ENCODE peak calls at places on chromosomes 11 and 22, in ten cellular contexts. One of them, this sample, is unnamed.

GRCh38 chr11:69218946-69219720 is 63.4 kb downstream of the SMIM38 start:
- DNase-seq in T-helper 2 cell: no peak
- DNase-seq in A172: no peak
- DNase-seq in NCI-H1930: no peak
- DNase-seq in dorsolateral prefrontal cortex: no peak
- DNase-seq in SW 1271: no peak
- DNase-seq in D341Med: no peak
- DNase-seq in stimulated activated CD4-positive, alpha-beta T cell treated with anti-CD3 and anti-CD28 coated beads, Interleukin-4, amount 100 ng/mL, for 24 hours: no peak
- DNase-seq in effector CD4-positive, alpha-beta T cell: no peak
- DNase-seq in NCI-H2029: no peak
- DNase-seq in this sample: no peak

GRCh38 chr11:46455816-46456215 is 64.2 kb upstream of the CHRM4 start:
- DNase-seq in T-helper 2 cell: no peak
- DNase-seq in A172: no peak
- DNase-seq in NCI-H1930: peak; percentile 30
- DNase-seq in dorsolateral prefrontal cortex: no peak
- DNase-seq in SW 1271: no peak
- DNase-seq in D341Med: no peak
- DNase-seq in stimulated activated CD4-positive, alpha-beta T cell treated with anti-CD3 and anti-CD28 coated beads, Interleukin-4, amount 100 ng/mL, for 24 hours: no peak
- DNase-seq in effector CD4-positive, alpha-beta T cell: no peak
- DNase-seq in NCI-H2029: no peak
- DNase-seq in this sample: no peak

GRCh38 chr11:118047749-118048148 is 29.1 kb upstream of the TMPRSS4 start:
- DNase-seq in T-helper 2 cell: no peak
- DNase-seq in A172: no peak
- DNase-seq in NCI-H1930: no peak
- DNase-seq in dorsolateral prefrontal cortex: no peak
- DNase-seq in SW 1271: no peak
- DNase-seq in D341Med: no peak
- DNase-seq in stimulated activated CD4-positive, alpha-beta T cell treated with anti-CD3 and anti-CD28 coated beads, Interleukin-4, amount 100 ng/mL, for 24 hours: no peak
- DNase-seq in effector CD4-positive, alpha-beta T cell: no peak
- DNase-seq in NCI-H2029: no peak
- DNase-seq in this sample: no peak

GRCh38 chr22:37021710-37022482 is 2.4 kb downstream of the MPST start:
- DNase-seq in T-helper 2 cell: peak; percentile 71
- DNase-seq in A172: no peak
- DNase-seq in NCI-H1930: peak; percentile 33
- DNase-seq in dorsolateral prefrontal cortex: no peak
- DNase-seq in SW 1271: no peak
- DNase-seq in D341Med: peak; percentile 74
- DNase-seq in stimulated activated CD4-positive, alpha-beta T cell treated with anti-CD3 and anti-CD28 coated beads, Interleukin-4, amount 100 ng/mL, for 24 hours: peak; percentile 51
- DNase-seq in effector CD4-positive, alpha-beta T cell: peak; percentile 48
- DNase-seq in NCI-H2029: no peak
- DNase-seq in this sample: no peak

GRCh38 chr11:31492320-31492913 is 17.0 kb downstream of the IMMP1L start:
- DNase-seq in T-helper 2 cell: no peak
- DNase-seq in A172: no peak
- DNase-seq in NCI-H1930: no peak
- DNase-seq in dorsolateral prefrontal cortex: no peak
- DNase-seq in SW 1271: no peak
- DNase-seq in D341Med: no peak
- DNase-seq in stimulated activated CD4-positive, alpha-beta T cell treated with anti-CD3 and anti-CD28 coated beads, Interleukin-4, amount 100 ng/mL, for 24 hours: no peak
- DNase-seq in effector CD4-positive, alpha-beta T cell: no peak
- DNase-seq in NCI-H2029: no peak
- DNase-seq in this sample: peak; percentile 74

GRCh38 chr11:87437844-87438223 is 400.1 kb downstream of the TMEM135 start:
- DNase-seq in T-helper 2 cell: no peak
- DNase-seq in A172: peak; percentile 74
- DNase-seq in NCI-H1930: no peak
- DNase-seq in dorsolateral prefrontal cortex: no peak
- DNase-seq in SW 1271: peak; percentile 65
- DNase-seq in D341Med: no peak
- DNase-seq in stimulated activated CD4-positive, alpha-beta T cell treated with anti-CD3 and anti-CD28 coated beads, Interleukin-4, amount 100 ng/mL, for 24 hours: no peak
- DNase-seq in effector CD4-positive, alpha-beta T cell: no peak
- DNase-seq in NCI-H2029: no peak
- DNase-seq in this sample: no peak

GRCh38 chr11:67440229-67441081 is 2.8 kb downstream of the CORO1B start:
- DNase-seq in T-helper 2 cell: peak; percentile 63
- DNase-seq in A172: no peak
- DNase-seq in NCI-H1930: no peak
- DNase-seq in dorsolateral prefrontal cortex: no peak
- DNase-seq in SW 1271: no peak
- DNase-seq in D341Med: no peak
- DNase-seq in stimulated activated CD4-positive, alpha-beta T cell treated with anti-CD3 and anti-CD28 coated beads, Interleukin-4, amount 100 ng/mL, for 24 hours: no peak
- DNase-seq in effector CD4-positive, alpha-beta T cell: no peak
- DNase-seq in NCI-H2029: no peak
- DNase-seq in this sample: no peak

GRCh38 chr11:119433369-119433749 is 10.4 kb upstream of the THY1 start:
- DNase-seq in T-helper 2 cell: no peak
- DNase-seq in A172: peak; percentile 58
- DNase-seq in NCI-H1930: no peak
- DNase-seq in dorsolateral prefrontal cortex: no peak
- DNase-seq in SW 1271: no peak
- DNase-seq in D341Med: no peak
- DNase-seq in stimulated activated CD4-positive, alpha-beta T cell treated with anti-CD3 and anti-CD28 coated beads, Interleukin-4, amount 100 ng/mL, for 24 hours: no peak
- DNase-seq in effector CD4-positive, alpha-beta T cell: no peak
- DNase-seq in NCI-H2029: no peak
- DNase-seq in this sample: peak; percentile 46

GRCh38 chr11:122085264-122085663 is 30.8 kb downstream of the BLID start:
- DNase-seq in T-helper 2 cell: no peak
- DNase-seq in A172: peak; percentile 70
- DNase-seq in NCI-H1930: no peak
- DNase-seq in dorsolateral prefrontal cortex: no peak
- DNase-seq in SW 1271: no peak
- DNase-seq in D341Med: no peak
- DNase-seq in stimulated activated CD4-positive, alpha-beta T cell treated with anti-CD3 and anti-CD28 coated beads, Interleukin-4, amount 100 ng/mL, for 24 hours: no peak
- DNase-seq in effector CD4-positive, alpha-beta T cell: no peak
- DNase-seq in NCI-H2029: no peak
- DNase-seq in this sample: peak; percentile 88

GRCh38 chr11:113114452-113115027 is 153.3 kb downstream of the NCAM1 start:
- DNase-seq in T-helper 2 cell: peak; percentile 10
- DNase-seq in A172: peak; percentile 35
- DNase-seq in NCI-H1930: peak; percentile 45
- DNase-seq in dorsolateral prefrontal cortex: peak; percentile 84
- DNase-seq in SW 1271: peak; percentile 24
- DNase-seq in D341Med: peak; percentile 67
- DNase-seq in stimulated activated CD4-positive, alpha-beta T cell treated with anti-CD3 and anti-CD28 coated beads, Interleukin-4, amount 100 ng/mL, for 24 hours: no peak
- DNase-seq in effector CD4-positive, alpha-beta T cell: no peak
- DNase-seq in NCI-H2029: peak; percentile 52
- DNase-seq in this sample: peak; percentile 30

GRCh38 chr11:12109591-12110196 is 696 bp upstream of the MICAL2 start:
- DNase-seq in T-helper 2 cell: peak; percentile 70
- DNase-seq in A172: no peak
- DNase-seq in NCI-H1930: no peak
- DNase-seq in dorsolateral prefrontal cortex: no peak
- DNase-seq in SW 1271: no peak
- DNase-seq in D341Med: no peak
- DNase-seq in stimulated activated CD4-positive, alpha-beta T cell treated with anti-CD3 and anti-CD28 coated beads, Interleukin-4, amount 100 ng/mL, for 24 hours: no peak
- DNase-seq in effector CD4-positive, alpha-beta T cell: no peak
- DNase-seq in NCI-H2029: no peak
- DNase-seq in this sample: no peak

GRCh38 chr11:17747131-17747955 is 12.8 kb downstream of the KCNC1 start:
- DNase-seq in T-helper 2 cell: no peak
- DNase-seq in A172: peak; percentile 32
- DNase-seq in NCI-H1930: no peak
- DNase-seq in dorsolateral prefrontal cortex: no peak
- DNase-seq in SW 1271: no peak
- DNase-seq in D341Med: no peak
- DNase-seq in stimulated activated CD4-positive, alpha-beta T cell treated with anti-CD3 and anti-CD28 coated beads, Interleukin-4, amount 100 ng/mL, for 24 hours: no peak
- DNase-seq in effector CD4-positive, alpha-beta T cell: no peak
- DNase-seq in NCI-H2029: no peak
- DNase-seq in this sample: no peak

GRCh38 chr22:26669060-26669481 is 11.7 kb downstream of the MIAT start:
- DNase-seq in T-helper 2 cell: no peak
- DNase-seq in A172: peak; percentile 19
- DNase-seq in NCI-H1930: no peak
- DNase-seq in dorsolateral prefrontal cortex: no peak
- DNase-seq in SW 1271: no peak
- DNase-seq in D341Med: peak; percentile 54
- DNase-seq in stimulated activated CD4-positive, alpha-beta T cell treated with anti-CD3 and anti-CD28 coated beads, Interleukin-4, amount 100 ng/mL, for 24 hours: no peak
- DNase-seq in effector CD4-positive, alpha-beta T cell: no peak
- DNase-seq in NCI-H2029: no peak
- DNase-seq in this sample: no peak

GRCh38 chr22:43473031-43473430 is 61.2 kb downstream of the MPPED1 start:
- DNase-seq in T-helper 2 cell: no peak
- DNase-seq in A172: no peak
- DNase-seq in NCI-H1930: no peak
- DNase-seq in dorsolateral prefrontal cortex: no peak
- DNase-seq in SW 1271: no peak
- DNase-seq in D341Med: no peak
- DNase-seq in stimulated activated CD4-positive, alpha-beta T cell treated with anti-CD3 and anti-CD28 coated beads, Interleukin-4, amount 100 ng/mL, for 24 hours: no peak
- DNase-seq in effector CD4-positive, alpha-beta T cell: no peak
- DNase-seq in NCI-H2029: no peak
- DNase-seq in this sample: no peak

GRCh38 chr22:40022536-40023225 is 27.9 kb downstream of the FAM83F start:
- DNase-seq in T-helper 2 cell: no peak
- DNase-seq in A172: no peak
- DNase-seq in NCI-H1930: no peak
- DNase-seq in dorsolateral prefrontal cortex: no peak
- DNase-seq in SW 1271: no peak
- DNase-seq in D341Med: no peak
- DNase-seq in stimulated activated CD4-positive, alpha-beta T cell treated with anti-CD3 and anti-CD28 coated beads, Interleukin-4, amount 100 ng/mL, for 24 hours: no peak
- DNase-seq in effector CD4-positive, alpha-beta T cell: no peak
- DNase-seq in NCI-H2029: no peak
- DNase-seq in this sample: no peak

GRCh38 chr11:108148549-108148948 is 27.2 kb downstream of the ACAT1 start:
- DNase-seq in T-helper 2 cell: no peak
- DNase-seq in A172: no peak
- DNase-seq in NCI-H1930: no peak
- DNase-seq in dorsolateral prefrontal cortex: no peak
- DNase-seq in SW 1271: no peak
- DNase-seq in D341Med: no peak
- DNase-seq in stimulated activated CD4-positive, alpha-beta T cell treated with anti-CD3 and anti-CD28 coated beads, Interleukin-4, amount 100 ng/mL, for 24 hours: no peak
- DNase-seq in effector CD4-positive, alpha-beta T cell: no peak
- DNase-seq in NCI-H2029: no peak
- DNase-seq in this sample: no peak

GRCh38 chr11:1780700-1781592 is 17.2 kb upstream of the CTSD start:
- DNase-seq in T-helper 2 cell: no peak
- DNase-seq in A172: no peak
- DNase-seq in NCI-H1930: no peak
- DNase-seq in dorsolateral prefrontal cortex: no peak
- DNase-seq in SW 1271: no peak
- DNase-seq in D341Med: peak; percentile 28
- DNase-seq in stimulated activated CD4-positive, alpha-beta T cell treated with anti-CD3 and anti-CD28 coated beads, Interleukin-4, amount 100 ng/mL, for 24 hours: no peak
- DNase-seq in effector CD4-positive, alpha-beta T cell: no peak
- DNase-seq in NCI-H2029: no peak
- DNase-seq in this sample: no peak

GRCh38 chr22:45932066-45932465 is 44.9 kb downstream of the WNT7B start:
- DNase-seq in T-helper 2 cell: no peak
- DNase-seq in A172: peak; percentile 38
- DNase-seq in NCI-H1930: no peak
- DNase-seq in dorsolateral prefrontal cortex: no peak
- DNase-seq in SW 1271: no peak
- DNase-seq in D341Med: no peak
- DNase-seq in stimulated activated CD4-positive, alpha-beta T cell treated with anti-CD3 and anti-CD28 coated beads, Interleukin-4, amount 100 ng/mL, for 24 hours: no peak
- DNase-seq in effector CD4-positive, alpha-beta T cell: no peak
- DNase-seq in NCI-H2029: no peak
- DNase-seq in this sample: peak; percentile 24

GRCh38 chr22:35611200-35611890 is 5.8 kb downstream of the MB start:
- DNase-seq in T-helper 2 cell: no peak
- DNase-seq in A172: no peak
- DNase-seq in NCI-H1930: no peak
- DNase-seq in dorsolateral prefrontal cortex: no peak
- DNase-seq in SW 1271: no peak
- DNase-seq in D341Med: no peak
- DNase-seq in stimulated activated CD4-positive, alpha-beta T cell treated with anti-CD3 and anti-CD28 coated beads, Interleukin-4, amount 100 ng/mL, for 24 hours: no peak
- DNase-seq in effector CD4-positive, alpha-beta T cell: no peak
- DNase-seq in NCI-H2029: no peak
- DNase-seq in this sample: no peak

GRCh38 chr11:45021001-45021400 is 70.3 kb upstream of the TP53I11 start:
- DNase-seq in T-helper 2 cell: no peak
- DNase-seq in A172: no peak
- DNase-seq in NCI-H1930: no peak
- DNase-seq in dorsolateral prefrontal cortex: no peak
- DNase-seq in SW 1271: no peak
- DNase-seq in D341Med: no peak
- DNase-seq in stimulated activated CD4-positive, alpha-beta T cell treated with anti-CD3 and anti-CD28 coated beads, Interleukin-4, amount 100 ng/mL, for 24 hours: no peak
- DNase-seq in effector CD4-positive, alpha-beta T cell: no peak
- DNase-seq in NCI-H2029: no peak
- DNase-seq in this sample: no peak

GRCh38 chr11:45021692-45022130 is 71.0 kb upstream of the TP53I11 start:
- DNase-seq in T-helper 2 cell: no peak
- DNase-seq in A172: no peak
- DNase-seq in NCI-H1930: peak; percentile 26
- DNase-seq in dorsolateral prefrontal cortex: no peak
- DNase-seq in SW 1271: no peak
- DNase-seq in D341Med: peak; percentile 75
- DNase-seq in stimulated activated CD4-positive, alpha-beta T cell treated with anti-CD3 and anti-CD28 coated beads, Interleukin-4, amount 100 ng/mL, for 24 hours: no peak
- DNase-seq in effector CD4-positive, alpha-beta T cell: no peak
- DNase-seq in NCI-H2029: peak; percentile 13
- DNase-seq in this sample: peak; percentile 94

GRCh38 chr11:64802370-64803162 is 448 bp downstream of the MAP4K2 start:
- DNase-seq in T-helper 2 cell: peak; percentile 48
- DNase-seq in A172: no peak
- DNase-seq in NCI-H1930: no peak
- DNase-seq in dorsolateral prefrontal cortex: no peak
- DNase-seq in SW 1271: no peak
- DNase-seq in D341Med: no peak
- DNase-seq in stimulated activated CD4-positive, alpha-beta T cell treated with anti-CD3 and anti-CD28 coated beads, Interleukin-4, amount 100 ng/mL, for 24 hours: peak; percentile 47
- DNase-seq in effector CD4-positive, alpha-beta T cell: peak; percentile 24
- DNase-seq in NCI-H2029: no peak
- DNase-seq in this sample: no peak

GRCh38 chr11:121476379-121477032 is 23.7 kb upstream of the SORL1-AS1 start:
- DNase-seq in T-helper 2 cell: no peak
- DNase-seq in A172: no peak
- DNase-seq in NCI-H1930: peak; percentile 70
- DNase-seq in dorsolateral prefrontal cortex: no peak
- DNase-seq in SW 1271: no peak
- DNase-seq in D341Med: no peak
- DNase-seq in stimulated activated CD4-positive, alpha-beta T cell treated with anti-CD3 and anti-CD28 coated beads, Interleukin-4, amount 100 ng/mL, for 24 hours: no peak
- DNase-seq in effector CD4-positive, alpha-beta T cell: no peak
- DNase-seq in NCI-H2029: peak; percentile 94
- DNase-seq in this sample: no peak

GRCh38 chr11:96967616-96968015 is 577.8 kb downstream of the JRKL start:
- DNase-seq in T-helper 2 cell: no peak
- DNase-seq in A172: no peak
- DNase-seq in NCI-H1930: no peak
- DNase-seq in dorsolateral prefrontal cortex: no peak
- DNase-seq in SW 1271: no peak
- DNase-seq in D341Med: no peak
- DNase-seq in stimulated activated CD4-positive, alpha-beta T cell treated with anti-CD3 and anti-CD28 coated beads, Interleukin-4, amount 100 ng/mL, for 24 hours: no peak
- DNase-seq in effector CD4-positive, alpha-beta T cell: no peak
- DNase-seq in NCI-H2029: no peak
- DNase-seq in this sample: no peak

GRCh38 chr11:35274909-35275807 is 136.2 kb downstream of the CD44 start:
- DNase-seq in T-helper 2 cell: no peak
- DNase-seq in A172: peak; percentile 70
- DNase-seq in NCI-H1930: peak; percentile 48
- DNase-seq in dorsolateral prefrontal cortex: peak; percentile 48
- DNase-seq in SW 1271: no peak
- DNase-seq in D341Med: peak; percentile 34
- DNase-seq in stimulated activated CD4-positive, alpha-beta T cell treated with anti-CD3 and anti-CD28 coated beads, Interleukin-4, amount 100 ng/mL, for 24 hours: no peak
- DNase-seq in effector CD4-positive, alpha-beta T cell: no peak
- DNase-seq in NCI-H2029: peak; percentile 75
- DNase-seq in this sample: no peak

GRCh38 chr11:17287058-17287457 is 10.5 kb downstream of the NUCB2 start:
- DNase-seq in T-helper 2 cell: peak; percentile 74
- DNase-seq in A172: no peak
- DNase-seq in NCI-H1930: no peak
- DNase-seq in dorsolateral prefrontal cortex: no peak
- DNase-seq in SW 1271: no peak
- DNase-seq in D341Med: no peak
- DNase-seq in stimulated activated CD4-positive, alpha-beta T cell treated with anti-CD3 and anti-CD28 coated beads, Interleukin-4, amount 100 ng/mL, for 24 hours: no peak
- DNase-seq in effector CD4-positive, alpha-beta T cell: no peak
- DNase-seq in NCI-H2029: no peak
- DNase-seq in this sample: no peak

GRCh38 chr11:6229911-6230310 is 4.5 kb downstream of the FHIP1B start:
- DNase-seq in T-helper 2 cell: peak; percentile 53
- DNase-seq in A172: no peak
- DNase-seq in NCI-H1930: no peak
- DNase-seq in dorsolateral prefrontal cortex: no peak
- DNase-seq in SW 1271: no peak
- DNase-seq in D341Med: no peak
- DNase-seq in stimulated activated CD4-positive, alpha-beta T cell treated with anti-CD3 and anti-CD28 coated beads, Interleukin-4, amount 100 ng/mL, for 24 hours: no peak
- DNase-seq in effector CD4-positive, alpha-beta T cell: no peak
- DNase-seq in NCI-H2029: no peak
- DNase-seq in this sample: no peak

GRCh38 chr11:61776561-61777075 is 15.8 kb downstream of the TMEM258 start:
- DNase-seq in T-helper 2 cell: peak; percentile 70
- DNase-seq in A172: peak; percentile 44
- DNase-seq in NCI-H1930: peak; percentile 23
- DNase-seq in dorsolateral prefrontal cortex: peak; percentile 66
- DNase-seq in SW 1271: peak; percentile 27
- DNase-seq in D341Med: peak; percentile 84
- DNase-seq in stimulated activated CD4-positive, alpha-beta T cell treated with anti-CD3 and anti-CD28 coated beads, Interleukin-4, amount 100 ng/mL, for 24 hours: peak; percentile 65
- DNase-seq in effector CD4-positive, alpha-beta T cell: peak; percentile 44
- DNase-seq in NCI-H2029: peak; percentile 18
- DNase-seq in this sample: peak; percentile 23